ENCODE peak calls at places on chromosomes 2 and 18, in nine cellular contexts. Y, R, W, B, X, N, I, A and E are unnamed samples.

GRCh38 chr18:54764786-54765185 is 63.5 kb upstream of the RAB27B start:
- DNase-seq in Y (no peak), R (no peak), W (no peak), B (no peak), X (no peak), N (no peak), I (no peak), A (no peak), E (no peak)

GRCh38 chr18:36534154-36534688 is 236.7 kb downstream of the FHOD3 start:
- DNase-seq in Y (no peak), R (no peak), W (no peak), B (no peak), X (no peak), N (no peak), I (no peak), A (no peak), E (no peak)

GRCh38 chr2:106073608-106074406 is 120.3 kb downstream of the UXS1 start:
- DNase-seq in Y (no peak), R (no peak), W (no peak), B (no peak), X (no peak), N (no peak), I (no peak), A (no peak), E (no peak)

GRCh38 chr18:79574938-79575525 is 104.6 kb upstream of the CTDP1 start:
- DNase-seq in Y (peak; percentile 11), R (no peak), W (no peak), B (no peak), X (no peak), N (no peak), I (no peak), A (no peak), E (no peak)

GRCh38 chr18:45839415-45840395 is 14.2 kb downstream of the SIGLEC15 start:
- DNase-seq in Y (no peak), R (no peak), W (no peak), B (peak; percentile 85), X (no peak), N (peak; percentile 71), I (peak; percentile 10), A (peak; percentile 67), E (no peak)

GRCh38 chr2:69057660-69058059 is 44.7 kb downstream of the ANTXR1 start:
- DNase-seq in Y (no peak), R (no peak), W (no peak), B (no peak), X (no peak), N (no peak), I (no peak), A (no peak), E (no peak)

GRCh38 chr2:160225722-160226121 is 25.6 kb upstream of the ITGB6 start:
- DNase-seq in Y (no peak), R (no peak), W (no peak), B (no peak), X (no peak), N (peak; percentile 82), I (no peak), A (peak; percentile 51), E (no peak)

GRCh38 chr2:39568561-39569006 is 97.1 kb upstream of the TMEM178A start:
- DNase-seq in Y (no peak), R (no peak), W (no peak), B (peak; percentile 89), X (no peak), N (no peak), I (no peak), A (no peak), E (no peak)

GRCh38 chr2:120546077-120546864 is 189.4 kb upstream of the GLI2 start:
- DNase-seq in Y (peak; percentile 26), R (no peak), W (peak; percentile 63), B (peak; percentile 87), X (no peak), N (peak; percentile 11), I (no peak), A (no peak), E (no peak)

GRCh38 chr2:10400568-10400977 is 47.6 kb downstream of the ODC1 start:
- DNase-seq in Y (no peak), R (no peak), W (peak; percentile 45), B (no peak), X (no peak), N (no peak), I (no peak), A (no peak), E (no peak)

GRCh38 chr2:148021059-148021985 is at the start of gene MBD5:
- DNase-seq in Y (no peak), R (peak; percentile 6), W (no peak), B (peak; percentile 63), X (no peak), N (peak; percentile 14), I (no peak), A (peak; percentile 37), E (no peak)

GRCh38 chr2:231359484-231359883 is 36.0 kb upstream of the B3GNT7 start:
- DNase-seq in Y (no peak), R (no peak), W (no peak), B (no peak), X (no peak), N (no peak), I (no peak), A (no peak), E (no peak)

GRCh38 chr2:17643031-17643615 is 102.6 kb downstream of the VSNL1 start:
- DNase-seq in Y (no peak), R (peak; percentile 78), W (no peak), B (peak; percentile 93), X (no peak), N (peak; percentile 18), I (peak; percentile 78), A (no peak), E (no peak)

GRCh38 chr2:892892-893291 is 57.8 kb upstream of the SNTG2 start:
- DNase-seq in Y (no peak), R (no peak), W (no peak), B (no peak), X (no peak), N (no peak), I (no peak), A (no peak), E (no peak)

GRCh38 chr2:108316194-108316880 is 27.6 kb downstream of the SULT1C2 start:
- DNase-seq in Y (no peak), R (no peak), W (no peak), B (no peak), X (no peak), N (no peak), I (no peak), A (no peak), E (no peak)

GRCh38 chr18:22282311-22283235 is 113.2 kb downstream of the GATA6 start:
- DNase-seq in Y (no peak), R (peak; percentile 72), W (no peak), B (peak; percentile 99), X (no peak), N (peak; percentile 69), I (peak; percentile 63), A (no peak), E (no peak)
- TF ChIP-seq CTCF in Y (no peak), R (no peak), W (no peak), B (peak; percentile 11), X (no peak), N (no peak), I (no peak), A (no peak), E (no peak)

DNA sequence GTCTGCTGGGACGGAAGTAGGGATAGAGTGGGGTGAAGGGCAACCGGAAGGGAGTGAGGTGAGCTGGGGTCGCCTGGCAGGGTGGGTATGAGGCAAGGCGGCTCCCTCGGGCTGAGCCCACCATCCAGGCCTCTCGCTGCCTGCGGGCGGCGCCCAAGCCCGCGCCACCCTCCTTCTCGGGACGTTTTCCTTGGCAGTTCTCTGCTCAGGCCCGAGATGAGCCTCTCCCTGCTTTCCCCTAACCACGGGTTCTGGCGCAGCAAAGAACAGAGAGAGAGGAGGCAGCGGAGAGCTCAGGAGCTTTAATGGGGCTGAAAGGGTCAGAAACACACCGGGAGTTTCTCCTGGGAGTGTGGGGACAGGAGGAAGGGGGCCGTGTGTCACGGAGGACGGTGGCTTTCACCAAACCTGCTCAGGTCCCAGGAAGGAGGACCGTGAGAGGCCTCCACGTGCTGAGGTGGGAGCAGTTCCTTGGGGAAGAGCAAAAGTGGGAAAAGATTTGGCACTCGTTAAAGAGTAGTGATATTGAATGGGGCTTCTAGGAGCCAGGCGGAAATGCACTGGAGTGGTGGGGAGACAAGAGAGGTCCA is 4.1 kb downstream of the FEV start:
- DNase-seq in Y (no peak), R (no peak), W (no peak), B (no peak), X (no peak), N (no peak), I (no peak), A (no peak), E (no peak)
- TF ChIP-seq CTCF in Y (no peak), R (no peak), W (no peak), B (no peak), X (no peak), N (no peak), I (no peak), A (no peak), E (no peak)

GRCh38 chr2:134549104-134549503 is 169.7 kb downstream of the TMEM163 start:
- DNase-seq in Y (no peak), R (no peak), W (no peak), B (peak; percentile 56), X (no peak), N (no peak), I (no peak), A (no peak), E (no peak)

GRCh38 chr2:134550566-134551164 is 168.1 kb downstream of the TMEM163 start:
- DNase-seq in Y (no peak), R (no peak), W (no peak), B (no peak), X (no peak), N (no peak), I (no peak), A (no peak), E (no peak)

GRCh38 chr2:134558208-134558890 is 160.5 kb downstream of the TMEM163 start:
- DNase-seq in Y (no peak), R (no peak), W (no peak), B (no peak), X (no peak), N (no peak), I (no peak), A (no peak), E (no peak)

DNA sequence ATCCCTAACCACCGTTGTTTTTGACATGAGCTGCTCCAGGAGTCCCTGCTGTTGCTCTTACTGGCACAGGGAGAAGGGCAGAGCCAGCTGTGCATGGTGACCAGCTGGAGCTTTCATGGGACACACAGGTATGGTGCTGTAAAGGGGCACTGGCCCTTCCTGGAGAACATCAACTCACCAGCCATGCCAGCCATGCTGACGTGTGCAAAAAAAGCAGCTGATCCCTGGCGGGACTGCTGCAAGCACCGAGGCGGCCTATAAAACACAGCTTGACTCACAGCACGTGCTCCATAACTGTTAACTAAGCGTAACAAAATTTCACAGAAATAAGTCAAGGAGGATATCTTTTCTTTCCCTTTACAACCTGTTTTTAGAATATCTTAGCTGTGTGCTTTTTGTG is 165.1 kb downstream of the TMEM163 start:
- DNase-seq in Y (no peak), R (no peak), W (no peak), B (no peak), X (no peak), N (no peak), I (no peak), A (no peak), E (no peak)
- TF ChIP-seq CTCF in Y (no peak), R (no peak), W (no peak), B (no peak), X (no peak), N (no peak), I (no peak), A (no peak), E (no peak)

DNA sequence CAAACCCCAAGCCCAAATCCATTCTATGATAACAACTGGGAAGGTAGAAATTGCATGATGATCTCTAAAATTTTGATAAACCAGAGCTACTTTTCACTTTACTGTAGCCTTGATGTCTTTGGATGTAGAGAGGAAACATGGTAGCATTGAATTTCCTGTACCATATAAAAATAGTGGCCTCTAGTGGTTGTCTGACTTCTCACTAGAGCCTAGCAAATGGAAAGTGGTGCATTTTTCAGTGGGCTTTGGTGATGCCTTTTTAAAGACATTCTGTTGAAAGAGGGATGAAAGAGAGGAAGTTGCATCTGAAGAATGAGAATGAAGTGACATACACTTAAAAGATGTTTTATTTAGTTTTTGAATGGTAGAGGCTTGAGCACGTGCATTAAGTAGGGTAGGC is 662.2 kb downstream of the XIRP2 start:
- DNase-seq in Y (no peak), R (peak; percentile 2), W (no peak), B (peak; percentile 44), X (no peak), N (no peak), I (peak; percentile 2), A (no peak), E (no peak)
- TF ChIP-seq CTCF in Y (no peak), R (peak; percentile 18), W (peak; percentile 48), B (peak; percentile 59), X (no peak), N (peak; percentile 37), I (peak; percentile 58), A (no peak), E (peak; percentile 40)